ENCODE peak calls at places on chromosomes 1 and 21, in nine cellular contexts. N, T, R, P, A, K, W, B and U are unnamed samples. For H3K4me1, the result is how much of the 10 kb centered on the place peaks cover.

GRCh38 chr1:185453496-185454192 is 136.6 kb upstream of the IVNS1ABP start:
- DNase-seq in N (peak), T (no peak), R (no peak), P (no peak), A (no peak), K (no peak), W (no peak), B (no peak), U (no peak)

GRCh38 chr1:50447961-50448360 is 24.7 kb upstream of the DMRTA2 start:
- DNase-seq in N (no peak), T (no peak), R (no peak), P (no peak), A (no peak), K (no peak), W (no peak), B (no peak), U (no peak)

GRCh38 chr1:154556422-154556821 is 2.0 kb downstream of the UBE2Q1 start:
- DNase-seq in N (peak), T (no peak), R (no peak), P (peak), A (no peak), K (no peak), W (no peak), B (peak), U (no peak)

GRCh38 chr1:118783095-118783758 is 204.9 kb downstream of the TBX15 start:
- DNase-seq in N (no peak), T (no peak), R (no peak), P (peak), A (no peak), K (no peak), W (no peak), B (peak), U (no peak)

GRCh38 chr1:111556318-111557037 is 53.0 kb upstream of the ADORA3 start:
- DNase-seq in N (no peak), T (no peak), R (no peak), P (no peak), A (no peak), K (no peak), W (no peak), B (no peak), U (no peak)

GRCh38 chr1:150477733-150478132 is 9.5 kb upstream of the TARS2 start:
- DNase-seq in N (peak), T (no peak), R (no peak), P (no peak), A (no peak), K (peak), W (no peak), B (no peak), U (no peak)

GRCh38 chr1:62068978-62069377 is 125.7 kb upstream of the L1TD1 start:
- DNase-seq in N (peak), T (no peak), R (no peak), P (no peak), A (no peak), K (no peak), W (no peak), B (no peak), U (no peak)

GRCh38 chr1:28160677-28161328 is 15.7 kb downstream of the PTAFR start:
- DNase-seq in N (peak), T (no peak), R (peak), P (no peak), A (no peak), K (no peak), W (peak), B (no peak), U (no peak)

GRCh38 chr21:43332872-43333300 is 94.0 kb downstream of the SIK1 start:
- DNase-seq in N (peak), T (no peak), R (no peak), P (no peak), A (no peak), K (no peak), W (no peak), B (no peak), U (no peak)

GRCh38 chr1:243493156-243494129 is 237.6 kb downstream of the SDCCAG8 start:
- DNase-seq in N (peak), T (no peak), R (no peak), P (no peak), A (no peak), K (no peak), W (no peak), B (peak), U (no peak)
- H3K4me1 ChIP-seq in N (under half), T (under half), R (under half), P (half or more), A (under half), K (under half), W (under half), B (under half), U (under half)

GRCh38 chr1:89199515-89199914 is 773 bp upstream of the GBP4 start:
- DNase-seq in N (no peak), T (no peak), R (no peak), P (no peak), A (no peak), K (no peak), W (no peak), B (no peak), U (no peak)

GRCh38 chr1:89195476-89195875 is 3.3 kb downstream of the GBP4 start:
- DNase-seq in N (no peak), T (no peak), R (no peak), P (no peak), A (no peak), K (no peak), W (no peak), B (no peak), U (no peak)

GRCh38 chr1:89198500-89199072 is at the start of gene GBP4:
- DNase-seq in N (peak), T (no peak), R (peak), P (peak), A (peak), K (no peak), W (peak), B (peak), U (no peak)

GRCh38 chr1:89200668-89201488 is 2.1 kb upstream of the GBP4 start:
- DNase-seq in N (no peak), T (no peak), R (no peak), P (no peak), A (no peak), K (no peak), W (no peak), B (no peak), U (no peak)

GRCh38 chr1:89198081-89198480 is 661 bp downstream of the GBP4 start:
- DNase-seq in N (no peak), T (no peak), R (no peak), P (peak), A (no peak), K (no peak), W (no peak), B (peak), U (no peak)
- H3K27ac ChIP-seq in N (no peak), T (peak), R (peak), P (no peak), A (peak), K (no peak), W (no peak), B (no peak), U (peak)

GRCh38 chr1:243312962-243313634 is 57.3 kb downstream of the SDCCAG8 start:
- DNase-seq in N (no peak), T (no peak), R (no peak), P (no peak), A (no peak), K (no peak), W (no peak), B (no peak), U (no peak)

GRCh38 chr1:243313635-243314536 is 58.0 kb downstream of the SDCCAG8 start:
- DNase-seq in N (no peak), T (no peak), R (no peak), P (no peak), A (no peak), K (no peak), W (no peak), B (no peak), U (no peak)

GRCh38 chr1:243316366-243316989 is 60.6 kb downstream of the SDCCAG8 start:
- DNase-seq in N (no peak), T (no peak), R (no peak), P (peak), A (no peak), K (no peak), W (no peak), B (no peak), U (no peak)

GRCh38 chr1:243315933-243316332 is 60.1 kb downstream of the SDCCAG8 start:
- DNase-seq in N (no peak), T (no peak), R (no peak), P (no peak), A (no peak), K (no peak), W (no peak), B (no peak), U (no peak)

GRCh38 chr1:243315455-243315854 is 59.6 kb downstream of the SDCCAG8 start:
- DNase-seq in N (peak), T (no peak), R (no peak), P (no peak), A (no peak), K (no peak), W (no peak), B (no peak), U (no peak)
- H3K4me1 ChIP-seq in N (under half), T (under half), R (under half), P (under half), A (under half), K (under half), W (under half), B (under half), U (under half)

DNA sequence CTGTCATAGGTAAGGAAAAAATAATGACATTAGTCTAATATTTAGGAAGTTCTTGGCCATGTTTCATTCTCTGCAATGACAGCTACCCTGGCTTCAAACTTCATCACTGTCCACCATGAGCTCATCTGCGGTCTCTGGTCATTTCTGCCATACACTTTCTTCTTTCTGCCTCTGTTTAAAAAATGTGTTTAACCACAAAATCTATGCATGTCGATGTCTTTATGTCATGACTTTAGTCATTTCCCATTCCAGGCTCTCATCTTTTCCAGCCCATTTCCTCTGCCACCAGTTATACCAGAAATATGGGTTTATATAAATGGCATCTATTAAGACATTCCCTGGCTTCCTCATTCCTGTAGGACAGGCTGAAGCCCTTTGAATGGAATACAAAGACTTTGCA is 68.5 kb upstream of the DUSP10 start:
- DNase-seq in N (peak), T (no peak), R (no peak), P (no peak), A (no peak), K (no peak), W (no peak), B (no peak), U (no peak)
- H3K27ac ChIP-seq in N (no peak), T (no peak), R (no peak), P (no peak), A (no peak), K (no peak), W (no peak), B (no peak), U (peak)

GRCh38 chr1:39737546-39738169 is 1.0 kb upstream of the PPIE start:
- DNase-seq in N (peak), T (no peak), R (no peak), P (no peak), A (no peak), K (no peak), W (no peak), B (no peak), U (no peak)

GRCh38 chr1:39733161-39733560 is 5.5 kb upstream of the PPIE start:
- DNase-seq in N (peak), T (no peak), R (no peak), P (no peak), A (no peak), K (no peak), W (peak), B (no peak), U (no peak)

GRCh38 chr1:39735731-39736130 is 3.0 kb upstream of the PPIE start:
- DNase-seq in N (no peak), T (no peak), R (no peak), P (no peak), A (no peak), K (no peak), W (no peak), B (no peak), U (no peak)

DNA sequence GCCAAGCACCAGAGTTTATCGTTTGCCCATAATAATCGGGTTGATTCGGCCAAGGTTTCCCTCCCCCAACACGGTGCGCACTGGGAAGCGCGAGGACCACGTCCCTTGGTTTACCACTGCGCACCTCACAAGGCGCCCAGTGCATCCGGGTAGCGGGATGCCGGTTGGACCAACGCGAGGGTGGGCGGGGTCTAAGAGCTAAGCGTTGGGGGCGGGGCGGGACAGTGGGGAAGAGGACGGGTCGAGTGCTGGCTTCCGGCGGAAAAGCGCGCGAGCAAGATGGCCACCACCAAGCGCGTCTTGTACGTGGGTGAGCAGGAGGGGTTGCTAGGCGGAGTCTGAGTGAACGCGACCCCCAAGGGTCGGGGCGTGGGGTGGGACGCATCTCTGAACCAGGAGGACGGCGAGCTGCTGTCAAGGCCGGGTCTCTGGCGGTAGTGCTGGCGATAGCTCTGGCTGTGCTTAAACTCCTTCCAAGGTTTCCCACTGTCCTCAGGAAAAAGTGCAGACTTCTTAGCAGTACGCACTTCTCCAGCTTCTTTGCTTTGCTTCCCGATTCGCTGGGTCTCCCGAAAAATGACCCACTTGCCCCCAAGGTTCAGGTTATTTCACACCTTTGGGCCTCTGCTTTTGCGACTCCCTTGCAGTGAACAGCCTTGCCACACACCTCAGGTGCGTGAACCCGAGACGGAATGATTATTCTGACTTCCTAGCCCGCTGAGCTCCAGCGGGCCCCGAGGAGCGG is at the start of gene PPIE:
- DNase-seq in N (peak), T (peak), R (peak), P (peak), A (peak), K (peak), W (peak), B (peak), U (peak)
- H3K4me1 ChIP-seq in N (under half), T (under half), R (under half), P (under half), A (under half), K (under half), W (under half), B (under half), U (under half)